ENCODE peak calls at places on chromosomes 16 and 17, in seven cellular contexts. One of them, this sample, is unnamed.

GRCh38 chr17:61480414-61480807 is 28.2 kb downstream of the TBX4 start:
- DNase-seq in adrenal gland: no peak
- DNase-seq in uterus: no peak
- DNase-seq in mammary epithelial cell: no peak
- DNase-seq in bronchial epithelial cell: no peak
- DNase-seq in pancreas: no peak
- DNase-seq in tibial nerve: no peak
- DNase-seq in this sample: no peak

GRCh38 chr17:60169921-60170817 is 20.4 kb downstream of the CA4 start:
- DNase-seq in tibial nerve: no peak
- DNase-seq in uterus: no peak
- DNase-seq in adrenal gland: no peak
- DNase-seq in bronchial epithelial cell: peak; percentile 58
- DNase-seq in pancreas: no peak
- DNase-seq in mammary epithelial cell: peak; percentile 9
- DNase-seq in this sample: no peak

GRCh38 chr17:73585583-73585982 is 58.7 kb downstream of the SDK2 start:
- DNase-seq in tibial nerve: no peak
- DNase-seq in pancreas: no peak
- DNase-seq in uterus: no peak
- DNase-seq in bronchial epithelial cell: no peak
- DNase-seq in mammary epithelial cell: no peak
- DNase-seq in adrenal gland: no peak
- DNase-seq in this sample: no peak

GRCh38 chr17:72943826-72944689 is 148.4 kb downstream of the SLC39A11 start:
- DNase-seq in uterus: no peak
- DNase-seq in bronchial epithelial cell: no peak
- DNase-seq in tibial nerve: no peak
- DNase-seq in mammary epithelial cell: no peak
- DNase-seq in adrenal gland: no peak
- DNase-seq in pancreas: no peak
- DNase-seq in this sample: no peak

GRCh38 chr16:702341-702740 is 3.3 kb downstream of the FBXL16 start:
- DNase-seq in mammary epithelial cell: no peak
- DNase-seq in uterus: no peak
- DNase-seq in bronchial epithelial cell: no peak
- DNase-seq in adrenal gland: no peak
- DNase-seq in pancreas: no peak
- DNase-seq in tibial nerve: no peak
- DNase-seq in this sample: no peak

GRCh38 chr17:17780941-17781590 is 55.7 kb downstream of the SREBF1 start:
- DNase-seq in tibial nerve: no peak
- DNase-seq in mammary epithelial cell: no peak
- DNase-seq in adrenal gland: no peak
- DNase-seq in bronchial epithelial cell: peak; percentile 50
- DNase-seq in pancreas: peak; percentile 55
- DNase-seq in uterus: peak; percentile 70
- DNase-seq in this sample: no peak

GRCh38 chr16:12027091-12027490 is 50.6 kb downstream of the SNX29 start:
- DNase-seq in tibial nerve: no peak
- DNase-seq in uterus: no peak
- DNase-seq in mammary epithelial cell: peak; percentile 93
- DNase-seq in adrenal gland: no peak
- DNase-seq in bronchial epithelial cell: peak; percentile 88
- DNase-seq in pancreas: no peak
- DNase-seq in this sample: no peak

GRCh38 chr16:27618140-27618539 is 68.2 kb downstream of the KATNIP start:
- DNase-seq in bronchial epithelial cell: no peak
- DNase-seq in adrenal gland: no peak
- DNase-seq in tibial nerve: no peak
- DNase-seq in pancreas: no peak
- DNase-seq in mammary epithelial cell: no peak
- DNase-seq in uterus: no peak
- DNase-seq in this sample: no peak

GRCh38 chr17:56175299-56175935 is 22.1 kb downstream of the ANKFN1 start:
- DNase-seq in tibial nerve: no peak
- DNase-seq in pancreas: no peak
- DNase-seq in bronchial epithelial cell: no peak
- DNase-seq in adrenal gland: no peak
- DNase-seq in uterus: no peak
- DNase-seq in mammary epithelial cell: no peak
- DNase-seq in this sample: no peak

GRCh38 chr17:71639865-71640264 is 481.0 kb upstream of the SOX9 start:
- DNase-seq in uterus: no peak
- DNase-seq in bronchial epithelial cell: no peak
- DNase-seq in pancreas: no peak
- DNase-seq in adrenal gland: no peak
- DNase-seq in tibial nerve: no peak
- DNase-seq in mammary epithelial cell: no peak
- DNase-seq in this sample: no peak

GRCh38 chr16:64242510-64242909 is 879.4 kb downstream of the CDH11 start:
- DNase-seq in adrenal gland: no peak
- DNase-seq in mammary epithelial cell: no peak
- DNase-seq in uterus: no peak
- DNase-seq in bronchial epithelial cell: no peak
- DNase-seq in tibial nerve: no peak
- DNase-seq in pancreas: no peak
- DNase-seq in this sample: no peak

GRCh38 chr17:49213399-49213798 is 2.9 kb downstream of the ABI3 start:
- DNase-seq in mammary epithelial cell: no peak
- DNase-seq in bronchial epithelial cell: no peak
- DNase-seq in adrenal gland: no peak
- DNase-seq in uterus: no peak
- DNase-seq in tibial nerve: no peak
- DNase-seq in pancreas: no peak
- DNase-seq in this sample: no peak
- H3K4me3 ChIP-seq in mammary epithelial cell: no peak overlapping the region
- H3K4me3 ChIP-seq in bronchial epithelial cell: no peak overlapping the region
- H3K4me3 ChIP-seq in adrenal gland: no peak overlapping the region
- H3K4me3 ChIP-seq in uterus: no peak overlapping the region
- H3K4me3 ChIP-seq in tibial nerve: peak overlapping the region; percentile 26
- H3K4me3 ChIP-seq in pancreas: no peak overlapping the region
- H3K4me3 ChIP-seq in this sample: no peak overlapping the region

DNA sequence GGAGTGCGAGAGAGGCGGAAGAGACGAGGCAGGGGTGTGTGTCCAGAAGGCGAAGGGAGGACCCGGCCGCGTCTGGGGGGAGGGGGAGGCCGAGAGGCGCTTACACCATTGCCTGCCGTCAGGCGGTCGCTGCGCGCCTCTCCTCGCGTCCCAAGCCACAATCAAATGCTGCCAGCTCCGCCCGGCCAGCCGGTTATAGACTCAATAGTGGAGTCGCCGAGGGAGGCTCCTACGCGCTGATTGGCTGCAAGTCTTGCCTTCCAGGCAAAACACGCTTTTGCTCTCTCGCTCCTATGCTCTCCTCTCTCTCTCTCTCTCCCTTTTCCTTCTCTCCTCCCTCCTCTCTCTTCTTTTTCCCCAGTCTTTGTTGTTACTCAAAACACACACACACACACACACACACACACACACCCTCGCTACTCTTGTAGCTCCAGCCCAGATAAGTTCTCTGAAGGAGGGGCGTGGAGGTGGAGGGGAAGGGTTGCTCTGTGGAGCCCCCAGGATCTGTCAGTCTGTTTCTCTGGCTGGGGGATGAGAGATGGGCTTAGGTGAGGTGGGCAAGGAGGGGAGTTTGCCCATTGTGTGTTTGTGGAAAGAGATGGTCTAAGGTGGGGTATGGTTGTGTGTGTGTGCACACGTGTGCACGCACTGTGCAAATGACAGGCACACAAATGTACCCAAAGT is at the start of gene DLX3:
- DNase-seq in tibial nerve: no peak
- DNase-seq in pancreas: peak; percentile 87
- DNase-seq in bronchial epithelial cell: peak; percentile 68
- DNase-seq in adrenal gland: peak; percentile 79
- DNase-seq in mammary epithelial cell: peak; percentile 73
- DNase-seq in uterus: peak; percentile 50
- DNase-seq in this sample: peak; percentile 19
- TF ChIP-seq CTCF in tibial nerve: no peak
- TF ChIP-seq CTCF in pancreas: no peak
- TF ChIP-seq CTCF in bronchial epithelial cell: no peak
- TF ChIP-seq CTCF in adrenal gland: no peak
- TF ChIP-seq CTCF in mammary epithelial cell: no peak
- TF ChIP-seq CTCF in uterus: no peak
- TF ChIP-seq CTCF in this sample: no peak

DNA sequence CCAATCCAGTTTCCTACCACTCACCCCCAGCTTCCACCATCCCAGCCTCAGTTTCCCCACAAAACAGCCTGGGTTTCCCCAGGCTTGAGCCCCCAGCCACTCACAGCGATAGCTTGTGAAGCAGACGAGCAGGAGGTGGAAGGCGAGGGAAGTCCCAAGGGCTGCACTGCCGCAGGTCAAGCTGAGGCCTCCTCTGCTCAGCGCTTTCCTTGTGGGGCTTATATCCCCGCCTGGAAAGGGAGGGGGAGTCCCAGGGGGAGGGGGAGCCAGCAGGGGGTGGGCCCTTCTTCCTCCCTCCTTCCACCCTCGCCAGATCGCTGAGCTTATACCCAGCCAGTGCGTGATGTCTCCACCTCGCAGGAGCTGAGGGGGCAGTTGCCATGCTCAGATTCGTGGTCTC is at the start of gene PYY:
- DNase-seq in tibial nerve: no peak
- DNase-seq in pancreas: no peak
- DNase-seq in adrenal gland: no peak
- DNase-seq in mammary epithelial cell: no peak
- DNase-seq in bronchial epithelial cell: no peak
- DNase-seq in uterus: no peak
- DNase-seq in this sample: no peak
- H3K27me3 ChIP-seq in tibial nerve: no peaks in the 10 kb centered on the region
- H3K27me3 ChIP-seq in pancreas: no peaks in the 10 kb centered on the region
- H3K27me3 ChIP-seq in adrenal gland: peaks cover 29% of the 10 kb centered on the region
- H3K27me3 ChIP-seq in mammary epithelial cell: peaks cover 17% of the 10 kb centered on the region
- H3K27me3 ChIP-seq in bronchial epithelial cell: peaks cover 30% of the 10 kb centered on the region
- H3K27me3 ChIP-seq in uterus: no peaks in the 10 kb centered on the region
- H3K27me3 ChIP-seq in this sample: peaks cover 44% of the 10 kb centered on the region

GRCh38 chr16:85170066-85171003 is 58.1 kb upstream of the CIBAR2 start:
- DNase-seq in tibial nerve: no peak
- DNase-seq in uterus: no peak
- DNase-seq in mammary epithelial cell: no peak
- DNase-seq in bronchial epithelial cell: no peak
- DNase-seq in adrenal gland: no peak
- DNase-seq in pancreas: peak; percentile 81
- DNase-seq in this sample: no peak
- H3K4me3 ChIP-seq in tibial nerve: peak overlapping the region; percentile 65
- H3K4me3 ChIP-seq in uterus: peak overlapping the region; percentile 22
- H3K4me3 ChIP-seq in mammary epithelial cell: peak overlapping the region; percentile 48
- H3K4me3 ChIP-seq in bronchial epithelial cell: peak overlapping the region; percentile 33
- H3K4me3 ChIP-seq in adrenal gland: peak overlapping the region; percentile 70
- H3K4me3 ChIP-seq in pancreas: peak overlapping the region; percentile 57
- H3K4me3 ChIP-seq in this sample: peak overlapping the region; percentile 48

GRCh38 chr16:22055881-22056280 is 36.5 kb upstream of the VWA3A start:
- DNase-seq in adrenal gland: no peak
- DNase-seq in mammary epithelial cell: no peak
- DNase-seq in tibial nerve: no peak
- DNase-seq in uterus: no peak
- DNase-seq in bronchial epithelial cell: no peak
- DNase-seq in pancreas: no peak
- DNase-seq in this sample: no peak
- TF ChIP-seq CTCF in adrenal gland: no peak
- TF ChIP-seq CTCF in mammary epithelial cell: no peak
- TF ChIP-seq CTCF in tibial nerve: no peak
- TF ChIP-seq CTCF in uterus: no peak
- TF ChIP-seq CTCF in bronchial epithelial cell: peak; percentile 13
- TF ChIP-seq CTCF in pancreas: no peak
- TF ChIP-seq CTCF in this sample: no peak

DNA sequence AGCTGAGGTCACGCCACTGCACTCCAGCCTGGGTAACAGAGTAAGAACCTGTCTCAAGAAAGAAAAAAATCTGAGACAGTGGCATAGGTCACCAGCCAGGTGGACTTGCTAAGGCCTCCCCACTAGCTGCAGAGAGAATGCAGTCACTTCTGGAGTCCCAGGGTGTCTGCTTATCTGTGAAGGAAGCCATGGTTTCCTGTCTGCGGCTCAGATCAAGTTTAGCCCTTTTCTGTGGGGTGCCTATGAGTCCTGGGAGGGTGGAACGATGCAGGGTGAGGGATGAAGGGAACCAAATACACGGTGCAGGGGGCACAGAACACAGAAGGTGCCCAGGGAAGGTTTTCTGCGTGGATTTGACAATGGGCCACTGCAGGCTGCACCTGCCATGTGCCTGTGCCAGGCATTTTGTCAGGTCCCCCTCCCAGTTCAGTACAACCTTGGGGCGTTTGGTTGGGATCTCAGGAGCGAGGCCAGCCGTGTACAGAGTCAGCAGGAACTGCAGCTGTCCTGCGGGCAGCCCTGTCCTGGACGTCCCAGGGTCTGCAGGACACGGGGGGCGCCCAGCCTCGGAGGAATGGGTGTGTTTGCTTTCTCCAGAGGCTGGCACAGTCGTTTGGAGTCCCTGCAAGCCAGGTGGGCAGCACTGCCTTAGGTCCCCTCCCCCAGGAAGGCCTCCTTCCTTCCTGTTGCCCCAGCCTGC is 41.8 kb downstream of the RAB11FIP4 start:
- DNase-seq in uterus: no peak
- DNase-seq in mammary epithelial cell: no peak
- DNase-seq in pancreas: no peak
- DNase-seq in adrenal gland: no peak
- DNase-seq in tibial nerve: no peak
- DNase-seq in bronchial epithelial cell: no peak
- DNase-seq in this sample: no peak
- H3K27me3 ChIP-seq in uterus: no peaks in the 10 kb centered on the region
- H3K27me3 ChIP-seq in mammary epithelial cell: peaks cover 3% of the 10 kb centered on the region
- H3K27me3 ChIP-seq in pancreas: no peaks in the 10 kb centered on the region
- H3K27me3 ChIP-seq in adrenal gland: peaks cover 3% of the 10 kb centered on the region
- H3K27me3 ChIP-seq in tibial nerve: no peaks in the 10 kb centered on the region
- H3K27me3 ChIP-seq in bronchial epithelial cell: peaks cover 2% of the 10 kb centered on the region
- H3K27me3 ChIP-seq in this sample: peaks cover 13% of the 10 kb centered on the region

This sample was measured in BJ.